ENCODE peak calls at places on chromosome 2, in seven cellular contexts. A, C, G, B, I, X and N are unnamed samples.

GRCh38 chr2:20143263-20143662 is 81.7 kb downstream of the SDC1 start:
- DNase-seq in C (no peak), A (no peak), I (no peak), G (no peak), X (no peak), B (no peak), N (no peak)

GRCh38 chr2:208015475-208015874 is 9.9 kb downstream of the PLEKHM3 start:
- DNase-seq in G (no peak), A (no peak), I (no peak), B (no peak), X (no peak), C (no peak), N (no peak)

GRCh38 chr2:46876741-46877384 is 38.7 kb downstream of the MCFD2 start:
- DNase-seq in X (no peak), B (no peak), G (no peak), I (no peak), A (no peak), C (no peak), N (no peak)

GRCh38 chr2:25000503-25001328 is 29.0 kb upstream of the DNAJC27 start:
- DNase-seq in G (no peak), X (no peak), B (no peak), I (no peak), C (no peak), A (no peak), N (no peak)

GRCh38 chr2:55718165-55719008 is 24.7 kb upstream of the PNPT1 start:
- DNase-seq in B (peak), A (no peak), I (peak), C (peak), X (no peak), G (no peak), N (peak)

GRCh38 chr2:152716805-152717241 is 438 bp downstream of the PRPF40A start:
- DNase-seq in G (peak), C (peak), I (no peak), A (no peak), B (no peak), X (no peak), N (peak)

GRCh38 chr2:24204505-24204904 is 29.7 kb downstream of the FAM228A start:
- DNase-seq in G (no peak), B (no peak), C (no peak), A (no peak), X (no peak), I (no peak), N (no peak)

GRCh38 chr2:96203130-96204028 is 5.2 kb downstream of the STARD7 start:
- DNase-seq in A (no peak), B (no peak), G (no peak), X (no peak), C (no peak), I (no peak), N (no peak)

GRCh38 chr2:37205689-37206341 is 9.5 kb downstream of the CEBPZOS start:
- DNase-seq in A (no peak), C (no peak), I (no peak), G (no peak), X (no peak), B (no peak), N (peak)

GRCh38 chr2:219905640-219906039 is 278.2 kb downstream of the SLC4A3 start:
- DNase-seq in I (no peak), C (no peak), B (no peak), A (no peak), G (no peak), X (no peak), N (no peak)

GRCh38 chr2:74379851-74380789 is at the start of gene DCTN1:
- DNase-seq in X (peak), I (no peak), A (no peak), B (peak), G (no peak), C (peak), N (peak)

GRCh38 chr2:47534179-47534919 is 131.4 kb downstream of the MSH2 start:
- DNase-seq in I (no peak), A (no peak), C (no peak), X (no peak), G (no peak), B (peak), N (no peak)

GRCh38 chr2:58762176-58762781 is 521.2 kb upstream of the FANCL start:
- DNase-seq in C (peak), G (no peak), X (no peak), I (no peak), A (no peak), B (peak), N (peak)

GRCh38 chr2:164386226-164386625 is 235.1 kb downstream of the GRB14 start:
- DNase-seq in G (no peak), C (no peak), A (no peak), I (no peak), X (no peak), B (no peak), N (no peak)

GRCh38 chr2:18312818-18313217 is 247.6 kb downstream of the RDH14 start:
- DNase-seq in X (no peak), A (no peak), B (no peak), G (no peak), C (no peak), I (no peak), N (no peak)

GRCh38 chr2:223057545-223057944 is 5.6 kb downstream of the KCNE4 start:
- DNase-seq in B (no peak), X (no peak), A (no peak), C (no peak), I (no peak), G (no peak), N (no peak)

GRCh38 chr2:123165616-123166015 is 859.5 kb upstream of the CNTNAP5 start:
- DNase-seq in I (no peak), A (no peak), X (no peak), B (no peak), G (no peak), C (no peak), N (no peak)

GRCh38 chr2:148252646-148253045 is 231.8 kb downstream of the MBD5 start:
- DNase-seq in A (no peak), I (no peak), C (no peak), B (no peak), X (no peak), G (no peak), N (no peak)

GRCh38 chr2:105926960-105927678 is 182.4 kb downstream of the NCK2 start:
- DNase-seq in B (no peak), X (no peak), A (peak), I (no peak), G (peak), C (peak), N (no peak)